ENCODE peak calls at places on chromosomes 4 and X, in six cellular contexts. One of them, this sample, is unnamed.

GRCh38 chrX:154805696-154806091 is 409 bp upstream of the MPP1 start:
- DNase-seq in GM06990: no peak
- DNase-seq in C1 segment of cervical spinal cord: no peak
- DNase-seq in cardiac muscle cell: peak; percentile 51
- DNase-seq in AG09319: no peak
- DNase-seq in glomerular endothelial cell: no peak
- DNase-seq in this sample: peak; percentile 8

GRCh38 chr4:1766336-1767057 is 26.6 kb upstream of the FGFR3 start:
- DNase-seq in C1 segment of cervical spinal cord: no peak
- DNase-seq in cardiac muscle cell: no peak
- DNase-seq in GM06990: no peak
- DNase-seq in AG09319: no peak
- DNase-seq in glomerular endothelial cell: no peak
- DNase-seq in this sample: no peak

GRCh38 chr4:139501117-139501516 is 47.2 kb downstream of the RAB33B start:
- DNase-seq in C1 segment of cervical spinal cord: no peak
- DNase-seq in glomerular endothelial cell: no peak
- DNase-seq in cardiac muscle cell: no peak
- DNase-seq in GM06990: no peak
- DNase-seq in AG09319: no peak
- DNase-seq in this sample: no peak

GRCh38 chr4:2757426-2757825 is 1.3 kb upstream of the TNIP2 start:
- DNase-seq in GM06990: no peak
- DNase-seq in AG09319: no peak
- DNase-seq in glomerular endothelial cell: no peak
- DNase-seq in cardiac muscle cell: no peak
- DNase-seq in C1 segment of cervical spinal cord: no peak
- DNase-seq in this sample: no peak

GRCh38 chr4:184668096-184668495 is 18.6 kb downstream of the PRIMPOL start:
- DNase-seq in GM06990: no peak
- DNase-seq in AG09319: no peak
- DNase-seq in C1 segment of cervical spinal cord: no peak
- DNase-seq in cardiac muscle cell: no peak
- DNase-seq in glomerular endothelial cell: no peak
- DNase-seq in this sample: no peak

GRCh38 chr4:168868044-168868855 is 141.8 kb downstream of the CBR4 start:
- DNase-seq in GM06990: no peak
- DNase-seq in AG09319: peak; percentile 60
- DNase-seq in cardiac muscle cell: peak; percentile 82
- DNase-seq in C1 segment of cervical spinal cord: no peak
- DNase-seq in glomerular endothelial cell: no peak
- DNase-seq in this sample: peak; percentile 76

GRCh38 chr4:3223346-3223745 is 25.6 kb upstream of the MSANTD1 start:
- DNase-seq in GM06990: no peak
- DNase-seq in C1 segment of cervical spinal cord: no peak
- DNase-seq in cardiac muscle cell: no peak
- DNase-seq in glomerular endothelial cell: no peak
- DNase-seq in AG09319: no peak
- DNase-seq in this sample: no peak

GRCh38 chrX:39874202-39874816 is 223.4 kb downstream of the BCOR start:
- DNase-seq in glomerular endothelial cell: no peak
- DNase-seq in C1 segment of cervical spinal cord: no peak
- DNase-seq in AG09319: no peak
- DNase-seq in GM06990: peak; percentile 69
- DNase-seq in cardiac muscle cell: no peak
- DNase-seq in this sample: no peak

GRCh38 chrX:23394421-23394820 is 59.8 kb downstream of the PTCHD1 start:
- DNase-seq in C1 segment of cervical spinal cord: no peak
- DNase-seq in glomerular endothelial cell: no peak
- DNase-seq in cardiac muscle cell: no peak
- DNase-seq in AG09319: no peak
- DNase-seq in GM06990: no peak
- DNase-seq in this sample: no peak

GRCh38 chr4:98994474-98995182 is 893 bp upstream of the METAP1 start:
- DNase-seq in C1 segment of cervical spinal cord: no peak
- DNase-seq in glomerular endothelial cell: no peak
- DNase-seq in cardiac muscle cell: peak; percentile 18
- DNase-seq in AG09319: no peak
- DNase-seq in GM06990: no peak
- DNase-seq in this sample: peak; percentile 6

GRCh38 chrX:44012484-44013096 is 39.4 kb upstream of the NDP start:
- DNase-seq in AG09319: peak; percentile 16
- DNase-seq in glomerular endothelial cell: no peak
- DNase-seq in GM06990: no peak
- DNase-seq in C1 segment of cervical spinal cord: no peak
- DNase-seq in cardiac muscle cell: peak; percentile 50
- DNase-seq in this sample: peak; percentile 91

GRCh38 chrX:46125139-46125538 is 420.1 kb downstream of the ZNF674 start:
- DNase-seq in cardiac muscle cell: peak; percentile 3
- DNase-seq in C1 segment of cervical spinal cord: no peak
- DNase-seq in AG09319: no peak
- DNase-seq in GM06990: no peak
- DNase-seq in glomerular endothelial cell: no peak
- DNase-seq in this sample: peak; percentile 1

GRCh38 chr4:72513227-72513626 is 55.8 kb downstream of the ADAMTS3 start:
- DNase-seq in GM06990: no peak
- DNase-seq in glomerular endothelial cell: no peak
- DNase-seq in cardiac muscle cell: no peak
- DNase-seq in AG09319: no peak
- DNase-seq in C1 segment of cervical spinal cord: no peak
- DNase-seq in this sample: no peak

GRCh38 chr4:117965608-117966007 is 68.7 kb upstream of the NDST3 start:
- DNase-seq in C1 segment of cervical spinal cord: no peak
- DNase-seq in glomerular endothelial cell: no peak
- DNase-seq in cardiac muscle cell: no peak
- DNase-seq in AG09319: no peak
- DNase-seq in GM06990: no peak
- DNase-seq in this sample: no peak

GRCh38 chr4:139279723-139280620 is at the start of gene MGARP:
- DNase-seq in AG09319: no peak
- DNase-seq in glomerular endothelial cell: no peak
- DNase-seq in GM06990: no peak
- DNase-seq in C1 segment of cervical spinal cord: no peak
- DNase-seq in cardiac muscle cell: peak; percentile 32
- DNase-seq in this sample: peak; percentile 68